ENCODE peak calls at places on chromosomes 5 and 9, in six cellular contexts. C is uterus, L is A549, V is tibial nerve, K is Peyer's patch, F is transverse colon. A is an unnamed sample.

GRCh38 chr5:362978-363765 is 41.7 kb downstream of the AHRR start:
- DNase-seq in V (no peak), C (no peak), L (no peak), K (no peak), F (no peak), A (no peak)

GRCh38 chr9:129725841-129726251 is 27.0 kb downstream of the PTGES start:
- DNase-seq in L (no peak), C (no peak), V (no peak), K (no peak), F (no peak), A (no peak)

GRCh38 chr5:160961761-160962160 is 109.8 kb upstream of the ATP10B start:
- DNase-seq in C (no peak), K (no peak), L (no peak), V (no peak), F (no peak), A (no peak)

GRCh38 chr5:172284275-172284971 is 859 bp upstream of the UBTD2 start:
- DNase-seq in V (peak; percentile 17), L (no peak), F (no peak), K (peak; percentile 61), C (no peak), A (peak; percentile 44)

GRCh38 chr9:73683862-73684591 is 532.4 kb downstream of the ANXA1 start:
- DNase-seq in V (no peak), F (no peak), K (no peak), C (no peak), L (no peak), A (no peak)

GRCh38 chr5:57503433-57503832 is 20.8 kb upstream of the ACTBL2 start:
- DNase-seq in V (no peak), L (no peak), K (no peak), F (no peak), C (peak; percentile 34), A (no peak)

GRCh38 chr9:92308893-92309292 is 15.4 kb upstream of the IARS1 start:
- DNase-seq in F (no peak), K (no peak), C (no peak), V (no peak), L (no peak), A (no peak)

GRCh38 chr5:67205981-67206380 is 9.4 kb upstream of the CD180 start:
- DNase-seq in C (no peak), V (no peak), L (no peak), K (no peak), F (no peak), A (no peak)

GRCh38 chr9:134367796-134368490 is 41.7 kb downstream of the RXRA start:
- DNase-seq in C (no peak), L (no peak), V (no peak), F (no peak), K (no peak), A (no peak)

GRCh38 chr5:102853680-102854079 is 98.6 kb downstream of the PAM start:
- DNase-seq in C (no peak), F (no peak), K (no peak), L (no peak), V (no peak), A (no peak)

GRCh38 chr5:52710972-52711596 is 76.6 kb upstream of the ITGA1 start:
- DNase-seq in C (no peak), F (no peak), L (no peak), V (no peak), K (no peak), A (no peak)

GRCh38 chr5:65663804-65664521 is 39.1 kb downstream of the SHLD3 start:
- DNase-seq in C (no peak), L (peak; percentile 25), V (no peak), K (no peak), F (no peak), A (no peak)

GRCh38 chr5:6858419-6858818 is 145.2 kb downstream of the TENT4A start:
- DNase-seq in L (no peak), V (no peak), C (no peak), F (no peak), K (no peak), A (no peak)

GRCh38 chr9:136445799-136446198 is 6.2 kb upstream of the INPP5E start:
- DNase-seq in K (no peak), L (no peak), V (no peak), C (no peak), F (no peak), A (no peak)

GRCh38 chr5:17056056-17056690 is 120.1 kb upstream of the MYO10 start:
- DNase-seq in L (no peak), V (no peak), F (no peak), C (no peak), K (no peak), A (no peak)

DNA sequence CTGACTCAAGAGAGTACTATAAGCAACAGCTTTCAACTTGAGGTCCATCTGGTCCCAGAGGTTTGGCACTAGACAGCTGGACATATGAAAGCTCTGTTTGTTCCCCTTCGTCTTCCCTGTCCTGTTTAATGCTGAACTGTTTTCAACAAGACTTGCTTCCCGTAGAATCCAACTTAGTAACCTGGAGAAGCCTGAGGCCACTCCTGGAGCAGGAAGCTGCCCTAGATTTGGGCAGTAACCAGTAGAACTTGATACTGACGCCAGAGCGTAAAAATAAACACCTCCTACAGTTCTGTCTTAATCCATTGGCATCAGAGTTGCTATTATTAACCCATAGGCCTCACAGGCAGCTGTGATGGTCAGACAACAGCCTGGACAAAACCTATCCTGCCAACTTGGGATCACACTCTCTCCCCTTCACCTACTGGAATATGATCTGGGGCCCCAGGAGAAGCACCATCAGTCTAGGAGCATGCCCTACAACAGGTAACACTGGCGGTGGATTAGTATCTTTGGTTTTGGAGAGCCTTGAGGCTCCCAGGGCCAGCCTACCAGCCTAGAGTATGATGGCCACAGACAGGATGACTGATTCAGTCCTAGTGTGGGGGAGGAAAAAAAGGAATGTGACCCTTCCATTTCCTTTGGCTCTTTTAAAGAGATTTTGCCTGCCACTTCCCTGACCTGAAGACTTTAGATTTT is 29.2 kb downstream of the RUSC2 start:
- DNase-seq in F (no peak), V (no peak), L (no peak), K (no peak), C (no peak), A (no peak)
- TF ChIP-seq POLR2A in F (no peak), V (no peak), L (no peak), K (no peak), C (no peak), A (no peak)

GRCh38 chr5:8478308-8478707 is 609.4 kb downstream of the MTRR start:
- DNase-seq in C (no peak), L (no peak), F (no peak), K (no peak), V (no peak), A (no peak)

GRCh38 chr5:8473016-8473415 is 604.1 kb downstream of the MTRR start:
- DNase-seq in F (no peak), V (no peak), C (no peak), L (no peak), K (no peak), A (no peak)

GRCh38 chr5:8474569-8474930 is 605.6 kb downstream of the MTRR start:
- DNase-seq in F (no peak), C (no peak), V (no peak), K (no peak), L (no peak), A (no peak)

GRCh38 chr5:8470489-8470888 is 601.5 kb downstream of the MTRR start:
- DNase-seq in V (no peak), K (no peak), C (no peak), F (no peak), L (no peak), A (no peak)

DNA sequence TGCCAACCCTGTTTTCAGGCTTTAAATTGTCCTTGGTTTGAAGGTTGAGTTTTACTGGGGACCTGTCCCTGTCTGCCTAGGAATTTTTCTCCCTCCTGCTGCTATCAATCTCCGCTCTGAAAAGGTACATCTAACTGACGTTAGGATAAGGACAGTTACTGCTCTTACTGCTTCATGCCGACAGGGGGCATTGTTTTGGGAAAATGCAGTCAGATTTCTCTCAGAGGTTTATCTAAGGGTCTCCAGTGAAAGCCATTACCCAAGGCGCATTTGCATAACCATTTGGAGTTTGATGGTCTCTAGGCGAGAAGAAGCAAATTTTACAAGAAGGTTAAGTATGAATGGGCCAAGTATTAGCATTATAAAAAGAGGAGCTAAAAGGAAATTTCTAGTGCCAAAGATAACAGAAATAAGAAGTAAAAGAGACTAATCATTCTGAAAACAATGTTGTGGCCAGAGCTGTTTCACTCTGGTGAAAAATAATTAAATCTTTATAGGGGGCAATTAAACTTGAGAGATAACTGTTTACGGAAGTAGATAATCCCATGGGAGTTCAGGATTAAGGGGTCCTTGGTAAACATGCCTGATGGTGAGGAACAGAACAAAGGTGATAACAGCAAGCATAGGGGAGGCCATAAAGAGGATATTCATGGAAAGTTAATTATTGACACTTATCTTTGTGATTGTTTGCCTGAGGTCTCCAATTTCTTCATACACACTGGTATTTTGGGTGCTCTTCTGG is 605.0 kb downstream of the MTRR start:
- DNase-seq in C (no peak), K (no peak), F (no peak), V (no peak), L (no peak), A (no peak)
- H3K9me3 ChIP-seq in C (no peaks in the 10 kb centered on the region), K (no peaks in the 10 kb centered on the region), F (peaks cover 8% of the 10 kb centered on the region), V (no peaks in the 10 kb centered on the region), L (peaks cover 13% of the 10 kb centered on the region), A (no peaks in the 10 kb centered on the region)

DNA sequence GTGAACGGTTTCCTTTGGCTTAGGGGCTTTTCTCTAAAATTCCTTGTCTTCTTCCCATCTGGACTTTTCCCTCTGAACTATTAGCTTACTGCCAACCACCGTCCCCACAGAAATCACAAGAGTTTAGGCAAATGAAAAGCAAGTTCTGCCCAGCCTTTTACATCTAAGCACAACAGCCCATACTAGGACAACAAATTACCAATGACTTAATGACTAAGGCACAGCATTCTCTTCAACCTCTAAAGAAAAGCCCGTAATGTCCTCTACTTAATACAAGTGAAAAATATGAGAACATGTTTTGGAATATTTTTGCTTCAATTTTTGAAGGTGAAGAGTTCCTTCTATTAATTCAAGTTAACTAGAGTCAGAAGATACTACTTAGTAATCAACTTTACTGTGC is 1.2 kb downstream of the ZBTB5 start:
- DNase-seq in F (no peak), L (no peak), K (no peak), C (no peak), V (no peak), A (no peak)
- H3K4me1 ChIP-seq in F (peaks cover 14% of the 10 kb centered on the region), L (peaks cover 32% of the 10 kb centered on the region), K (no peaks in the 10 kb centered on the region), C (no peaks in the 10 kb centered on the region), V (no peaks in the 10 kb centered on the region), A (peaks cover 6% of the 10 kb centered on the region)

GRCh38 chr9:137679249-137679648 is 60.4 kb downstream of the EHMT1 start:
- DNase-seq in V (no peak), F (no peak), K (peak; percentile 60), C (no peak), L (no peak), A (no peak)

GRCh38 chr9:137676998-137677397 is 58.2 kb downstream of the EHMT1 start:
- DNase-seq in F (no peak), C (no peak), K (peak; percentile 27), L (no peak), V (no peak), A (no peak)

GRCh38 chr9:137680445-137681358 is 61.9 kb downstream of the EHMT1 start:
- DNase-seq in F (no peak), C (no peak), L (no peak), V (no peak), K (no peak), A (no peak)

GRCh38 chr9:137679695-137680305 is 61.0 kb downstream of the EHMT1 start:
- DNase-seq in V (no peak), C (no peak), K (no peak), F (no peak), L (no peak), A (no peak)

DNA sequence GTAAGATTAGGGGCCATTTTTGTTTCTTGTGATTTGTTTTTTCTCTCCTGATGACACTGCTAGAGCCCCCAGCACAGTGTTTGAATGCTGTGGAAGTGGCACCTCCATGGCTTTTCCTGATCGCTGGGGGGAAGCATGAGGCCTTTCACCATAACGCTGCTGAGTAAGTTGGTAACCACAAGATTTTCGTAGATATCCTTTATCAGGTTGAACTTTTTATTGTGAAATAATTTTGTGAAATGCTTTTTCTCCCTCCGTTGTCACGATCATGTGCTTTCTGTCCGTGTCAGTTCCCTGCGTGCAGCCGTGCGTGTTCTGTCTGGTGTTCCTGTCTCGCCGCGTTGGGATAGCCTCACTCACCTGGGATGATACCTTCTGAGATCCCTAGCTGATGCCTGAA is 59.4 kb downstream of the EHMT1 start:
- DNase-seq in L (no peak), V (no peak), C (no peak), F (no peak), K (no peak), A (no peak)
- TF ChIP-seq POLR2A in L (no peak), V (no peak), C (no peak), F (no peak), K (no peak), A (no peak)

A was measured in right lobe of liver.